ENCODE peak calls at places on chromosomes 4 and X, in six cellular contexts. One of them, this sample, is unnamed.

GRCh38 chr4:176323511-176324160 is 3.9 kb downstream of the SPCS3 start:
- DNase-seq in K562: no peak
- DNase-seq in ovary: no peak
- DNase-seq in tibial nerve: no peak
- DNase-seq in suprapubic skin: no peak
- DNase-seq in stomach: no peak
- DNase-seq in this sample: no peak

GRCh38 chrX:809081-809480 is 178.5 kb downstream of the SHOX start:
- DNase-seq in K562: no peak
- DNase-seq in tibial nerve: no peak
- DNase-seq in ovary: no peak
- DNase-seq in stomach: no peak
- DNase-seq in suprapubic skin: no peak
- DNase-seq in this sample: no peak

GRCh38 chr4:184648220-184649025 is 824 bp downstream of the CASP3 start:
- DNase-seq in stomach: peak
- DNase-seq in ovary: peak
- DNase-seq in suprapubic skin: peak
- DNase-seq in K562: no peak
- DNase-seq in tibial nerve: peak
- DNase-seq in this sample: peak

GRCh38 chrX:154444001-154444754 is at the start of gene FAM50A:
- DNase-seq in stomach: peak
- DNase-seq in K562: peak
- DNase-seq in suprapubic skin: peak
- DNase-seq in tibial nerve: peak
- DNase-seq in ovary: peak
- DNase-seq in this sample: peak

GRCh38 chrX:78957049-78957767 is 12.0 kb downstream of the P2RY10 start:
- DNase-seq in ovary: no peak
- DNase-seq in stomach: no peak
- DNase-seq in tibial nerve: no peak
- DNase-seq in K562: no peak
- DNase-seq in suprapubic skin: no peak
- DNase-seq in this sample: no peak

GRCh38 chr4:6606465-6607235 is 31.7 kb downstream of the MAN2B2 start:
- DNase-seq in tibial nerve: no peak
- DNase-seq in suprapubic skin: no peak
- DNase-seq in K562: no peak
- DNase-seq in stomach: no peak
- DNase-seq in ovary: no peak
- DNase-seq in this sample: no peak

GRCh38 chrX:71103110-71103983 is 3.2 kb downstream of the CXorf65 start:
- DNase-seq in suprapubic skin: no peak
- DNase-seq in stomach: peak
- DNase-seq in ovary: peak
- DNase-seq in K562: peak
- DNase-seq in tibial nerve: no peak
- DNase-seq in this sample: peak

GRCh38 chr4:106238819-106239420 is 77.1 kb downstream of the TBCK start:
- DNase-seq in suprapubic skin: no peak
- DNase-seq in ovary: no peak
- DNase-seq in K562: peak
- DNase-seq in stomach: no peak
- DNase-seq in tibial nerve: no peak
- DNase-seq in this sample: no peak

GRCh38 chr4:24395937-24396336 is 188.4 kb downstream of the DHX15 start:
- DNase-seq in tibial nerve: no peak
- DNase-seq in stomach: no peak
- DNase-seq in ovary: no peak
- DNase-seq in suprapubic skin: no peak
- DNase-seq in K562: no peak
- DNase-seq in this sample: no peak

GRCh38 chr4:3248811-3249661 is at the start of gene MSANTD1:
- DNase-seq in ovary: no peak
- DNase-seq in stomach: no peak
- DNase-seq in suprapubic skin: no peak
- DNase-seq in tibial nerve: no peak
- DNase-seq in K562: peak
- DNase-seq in this sample: no peak

GRCh38 chr4:71752383-71753042 is 31.4 kb downstream of the GC start:
- DNase-seq in K562: no peak
- DNase-seq in tibial nerve: no peak
- DNase-seq in ovary: no peak
- DNase-seq in suprapubic skin: no peak
- DNase-seq in stomach: no peak
- DNase-seq in this sample: peak

GRCh38 chr4:43277003-43277402 is 384.5 kb downstream of the GRXCR1 start:
- DNase-seq in ovary: no peak
- DNase-seq in suprapubic skin: no peak
- DNase-seq in stomach: no peak
- DNase-seq in tibial nerve: no peak
- DNase-seq in K562: no peak
- DNase-seq in this sample: no peak

GRCh38 chr4:924107-925096 is 7.7 kb downstream of the GAK start:
- DNase-seq in suprapubic skin: peak
- DNase-seq in tibial nerve: no peak
- DNase-seq in ovary: peak
- DNase-seq in stomach: no peak
- DNase-seq in K562: peak
- DNase-seq in this sample: peak

GRCh38 chrX:21840199-21840557 is 761 bp downstream of the MBTPS2 start:
- DNase-seq in stomach: no peak
- DNase-seq in tibial nerve: no peak
- DNase-seq in suprapubic skin: no peak
- DNase-seq in K562: no peak
- DNase-seq in ovary: no peak
- DNase-seq in this sample: no peak

GRCh38 chr4:6355052-6355451 is 85.4 kb downstream of the WFS1 start:
- DNase-seq in suprapubic skin: no peak
- DNase-seq in tibial nerve: no peak
- DNase-seq in K562: peak
- DNase-seq in stomach: no peak
- DNase-seq in ovary: no peak
- DNase-seq in this sample: no peak

GRCh38 chrX:17860811-17861495 is at the start of gene RAI2:
- DNase-seq in K562: peak
- DNase-seq in tibial nerve: peak
- DNase-seq in stomach: peak
- DNase-seq in ovary: peak
- DNase-seq in suprapubic skin: peak
- DNase-seq in this sample: peak

GRCh38 chrX:74420194-74421035 is 878 bp upstream of the SLC16A2 start:
- DNase-seq in K562: no peak
- DNase-seq in stomach: peak
- DNase-seq in suprapubic skin: peak
- DNase-seq in tibial nerve: peak
- DNase-seq in ovary: peak
- DNase-seq in this sample: peak

GRCh38 chr4:183300660-183301059 is 19.4 kb downstream of the CLDN22 start:
- DNase-seq in K562: no peak
- DNase-seq in suprapubic skin: no peak
- DNase-seq in stomach: no peak
- DNase-seq in tibial nerve: no peak
- DNase-seq in ovary: no peak
- DNase-seq in this sample: no peak

GRCh38 chr4:28787947-28788346 is 1927.3 kb downstream of the STIM2 start:
- DNase-seq in suprapubic skin: no peak
- DNase-seq in ovary: no peak
- DNase-seq in stomach: no peak
- DNase-seq in tibial nerve: no peak
- DNase-seq in K562: no peak
- DNase-seq in this sample: no peak

GRCh38 chrX:67787196-67787595 is 243.4 kb downstream of the AR start:
- DNase-seq in stomach: no peak
- DNase-seq in ovary: no peak
- DNase-seq in tibial nerve: no peak
- DNase-seq in suprapubic skin: no peak
- DNase-seq in K562: no peak
- DNase-seq in this sample: no peak

GRCh38 chrX:155068165-155068564 is 2.8 kb downstream of the CMC4 start:
- DNase-seq in suprapubic skin: no peak
- DNase-seq in K562: no peak
- DNase-seq in stomach: no peak
- DNase-seq in ovary: no peak
- DNase-seq in tibial nerve: no peak
- DNase-seq in this sample: no peak

GRCh38 chrX:1807301-1807731 is 192.5 kb downstream of the ASMT start:
- DNase-seq in tibial nerve: no peak
- DNase-seq in stomach: no peak
- DNase-seq in ovary: no peak
- DNase-seq in K562: no peak
- DNase-seq in suprapubic skin: no peak
- DNase-seq in this sample: no peak

GRCh38 chrX:138485767-138486166 is 225.8 kb downstream of the FGF13 start:
- DNase-seq in tibial nerve: no peak
- DNase-seq in suprapubic skin: no peak
- DNase-seq in stomach: no peak
- DNase-seq in ovary: no peak
- DNase-seq in K562: no peak
- DNase-seq in this sample: no peak

GRCh38 chrX:68828740-68829593 is at the start of gene EFNB1:
- DNase-seq in stomach: peak
- DNase-seq in ovary: peak
- DNase-seq in K562: peak
- DNase-seq in suprapubic skin: peak
- DNase-seq in tibial nerve: peak
- DNase-seq in this sample: peak

GRCh38 chr4:94244829-94245185 is 37.1 kb downstream of the SMARCAD1 start:
- DNase-seq in K562: no peak
- DNase-seq in ovary: no peak
- DNase-seq in stomach: no peak
- DNase-seq in suprapubic skin: no peak
- DNase-seq in tibial nerve: no peak
- DNase-seq in this sample: no peak

GRCh38 chr4:78654809-78655208 is 103.2 kb downstream of the ANXA3 start:
- DNase-seq in K562: no peak
- DNase-seq in stomach: no peak
- DNase-seq in suprapubic skin: no peak
- DNase-seq in tibial nerve: no peak
- DNase-seq in ovary: no peak
- DNase-seq in this sample: no peak
- H3K27ac ChIP-seq in K562: no peak
- H3K27ac ChIP-seq in stomach: no peak
- H3K27ac ChIP-seq in suprapubic skin: no peak
- H3K27ac ChIP-seq in tibial nerve: no peak
- H3K27ac ChIP-seq in ovary: no peak
- H3K27ac ChIP-seq in this sample: no peak

DNA sequence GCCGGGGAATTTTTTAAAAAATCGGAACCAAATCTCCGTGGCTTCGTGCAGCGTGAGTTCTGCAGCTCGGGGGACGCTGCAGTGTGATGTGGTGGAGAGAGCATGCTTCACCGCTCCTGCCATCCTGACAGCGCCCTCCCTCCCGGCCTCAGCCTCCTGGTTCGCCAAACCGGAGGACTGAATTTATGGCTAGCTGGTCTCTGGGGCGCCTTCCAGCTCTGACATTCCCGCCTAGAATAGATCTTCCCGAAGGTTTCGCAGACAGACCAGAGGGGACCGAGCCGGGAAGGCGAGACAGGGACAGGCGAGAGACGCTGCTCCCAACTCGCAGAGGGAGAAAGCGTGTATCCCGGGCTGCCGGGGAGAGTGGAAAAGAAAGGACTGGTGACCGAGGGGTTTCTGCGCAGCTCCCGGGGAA is 25.9 kb downstream of the HOPX start:
- DNase-seq in suprapubic skin: peak
- DNase-seq in stomach: no peak
- DNase-seq in ovary: no peak
- DNase-seq in K562: no peak
- DNase-seq in tibial nerve: no peak
- DNase-seq in this sample: peak
- TF ChIP-seq POLR2A in suprapubic skin: no peak
- TF ChIP-seq POLR2A in stomach: no peak
- TF ChIP-seq POLR2A in ovary: no peak
- TF ChIP-seq POLR2A in K562: no peak
- TF ChIP-seq POLR2A in tibial nerve: no peak
- TF ChIP-seq POLR2A in this sample: no peak

GRCh38 chrX:103531002-103531401 is 11.7 kb upstream of the RAB40A start:
- DNase-seq in ovary: no peak
- DNase-seq in tibial nerve: no peak
- DNase-seq in K562: no peak
- DNase-seq in stomach: no peak
- DNase-seq in suprapubic skin: no peak
- DNase-seq in this sample: no peak

GRCh38 chrX:103535206-103535605 is 15.9 kb upstream of the RAB40A start:
- DNase-seq in stomach: no peak
- DNase-seq in ovary: no peak
- DNase-seq in suprapubic skin: no peak
- DNase-seq in tibial nerve: no peak
- DNase-seq in K562: no peak
- DNase-seq in this sample: no peak

GRCh38 chrX:103530540-103530939 is 11.3 kb upstream of the RAB40A start:
- DNase-seq in K562: no peak
- DNase-seq in ovary: no peak
- DNase-seq in tibial nerve: no peak
- DNase-seq in stomach: no peak
- DNase-seq in suprapubic skin: no peak
- DNase-seq in this sample: no peak

GRCh38 chrX:103536071-103536470 is 16.8 kb upstream of the RAB40A start:
- DNase-seq in K562: no peak
- DNase-seq in suprapubic skin: no peak
- DNase-seq in stomach: no peak
- DNase-seq in tibial nerve: no peak
- DNase-seq in ovary: peak
- DNase-seq in this sample: no peak

GRCh38 chrX:103533428-103534216 is 14.3 kb upstream of the RAB40A start:
- DNase-seq in tibial nerve: peak
- DNase-seq in ovary: peak
- DNase-seq in stomach: peak
- DNase-seq in suprapubic skin: peak
- DNase-seq in K562: peak
- DNase-seq in this sample: peak
- TF ChIP-seq EP300 in tibial nerve: peak
- TF ChIP-seq EP300 in ovary: no peak
- TF ChIP-seq EP300 in stomach: no peak
- TF ChIP-seq EP300 in suprapubic skin: no peak
- TF ChIP-seq EP300 in K562: no peak
- TF ChIP-seq EP300 in this sample: no peak

GRCh38 chr4:80017125-80017854 is 55.7 kb downstream of the ANTXR2 start:
- DNase-seq in K562: no peak
- DNase-seq in suprapubic skin: no peak
- DNase-seq in ovary: no peak
- DNase-seq in stomach: no peak
- DNase-seq in tibial nerve: no peak
- DNase-seq in this sample: no peak
- H3K27ac ChIP-seq in K562: no peak
- H3K27ac ChIP-seq in suprapubic skin: no peak
- H3K27ac ChIP-seq in ovary: no peak
- H3K27ac ChIP-seq in stomach: no peak
- H3K27ac ChIP-seq in tibial nerve: no peak
- H3K27ac ChIP-seq in this sample: peak